ENCODE peak calls at places on chromosomes 12 and 14, in eight cellular contexts. One of them, this sample, is unnamed.

GRCh38 chr12:30990316-30990715 is 63.8 kb downstream of the TSPAN11 start:
- DNase-seq in stimulated activated CD4-positive, alpha-beta T cell treated with anti-CD3 and anti-CD28 coated beads, Interleukin-1b, Interleukin-23, amount 100 ng/mL, for 48 hours: no peak
- DNase-seq in DMS153: no peak
- DNase-seq in GM04503: no peak
- DNase-seq in activated naive CD4-positive, alpha-beta T cell treated with anti-CD3 and anti-CD28 coated beads, Interleukin-2, amount 10 ng/mL, durations not matched to agents 7 days and 5 days: no peak
- DNase-seq in T-helper 1 cell: no peak
- DNase-seq in activated CD4-positive, alpha-beta T cell treated with anti-CD3 and anti-CD28 coated beads for 4 hours: no peak
- DNase-seq in body of pancreas: no peak
- DNase-seq in this sample: no peak

GRCh38 chr14:100706860-100707259 is 19.8 kb upstream of the DLK1 start:
- DNase-seq in body of pancreas: no peak
- DNase-seq in GM04503: no peak
- DNase-seq in activated naive CD4-positive, alpha-beta T cell treated with anti-CD3 and anti-CD28 coated beads, Interleukin-2, amount 10 ng/mL, durations not matched to agents 7 days and 5 days: no peak
- DNase-seq in T-helper 1 cell: no peak
- DNase-seq in stimulated activated CD4-positive, alpha-beta T cell treated with anti-CD3 and anti-CD28 coated beads, Interleukin-1b, Interleukin-23, amount 100 ng/mL, for 48 hours: no peak
- DNase-seq in activated CD4-positive, alpha-beta T cell treated with anti-CD3 and anti-CD28 coated beads for 4 hours: no peak
- DNase-seq in DMS153: no peak
- DNase-seq in this sample: no peak

GRCh38 chr12:42698213-42698612 is 108.7 kb upstream of the PRICKLE1 start:
- DNase-seq in body of pancreas: peak; percentile 10
- DNase-seq in GM04503: peak; percentile 68
- DNase-seq in DMS153: no peak
- DNase-seq in activated naive CD4-positive, alpha-beta T cell treated with anti-CD3 and anti-CD28 coated beads, Interleukin-2, amount 10 ng/mL, durations not matched to agents 7 days and 5 days: no peak
- DNase-seq in stimulated activated CD4-positive, alpha-beta T cell treated with anti-CD3 and anti-CD28 coated beads, Interleukin-1b, Interleukin-23, amount 100 ng/mL, for 48 hours: no peak
- DNase-seq in T-helper 1 cell: no peak
- DNase-seq in activated CD4-positive, alpha-beta T cell treated with anti-CD3 and anti-CD28 coated beads for 4 hours: no peak
- DNase-seq in this sample: no peak

GRCh38 chr12:115943630-115944391 is 333.7 kb downstream of the MED13L start:
- DNase-seq in T-helper 1 cell: no peak
- DNase-seq in activated CD4-positive, alpha-beta T cell treated with anti-CD3 and anti-CD28 coated beads for 4 hours: no peak
- DNase-seq in body of pancreas: peak; percentile 36
- DNase-seq in activated naive CD4-positive, alpha-beta T cell treated with anti-CD3 and anti-CD28 coated beads, Interleukin-2, amount 10 ng/mL, durations not matched to agents 7 days and 5 days: no peak
- DNase-seq in stimulated activated CD4-positive, alpha-beta T cell treated with anti-CD3 and anti-CD28 coated beads, Interleukin-1b, Interleukin-23, amount 100 ng/mL, for 48 hours: no peak
- DNase-seq in GM04503: no peak
- DNase-seq in DMS153: no peak
- DNase-seq in this sample: no peak

GRCh38 chr14:55117816-55118441 is 11.1 kb upstream of the LGALS3 start:
- DNase-seq in T-helper 1 cell: no peak
- DNase-seq in activated CD4-positive, alpha-beta T cell treated with anti-CD3 and anti-CD28 coated beads for 4 hours: no peak
- DNase-seq in activated naive CD4-positive, alpha-beta T cell treated with anti-CD3 and anti-CD28 coated beads, Interleukin-2, amount 10 ng/mL, durations not matched to agents 7 days and 5 days: no peak
- DNase-seq in DMS153: peak; percentile 23
- DNase-seq in stimulated activated CD4-positive, alpha-beta T cell treated with anti-CD3 and anti-CD28 coated beads, Interleukin-1b, Interleukin-23, amount 100 ng/mL, for 48 hours: no peak
- DNase-seq in GM04503: no peak
- DNase-seq in body of pancreas: peak; percentile 36
- DNase-seq in this sample: peak; percentile 77

GRCh38 chr12:113655919-113656318 is 184.2 kb upstream of the LHX5 start:
- DNase-seq in activated CD4-positive, alpha-beta T cell treated with anti-CD3 and anti-CD28 coated beads for 4 hours: no peak
- DNase-seq in stimulated activated CD4-positive, alpha-beta T cell treated with anti-CD3 and anti-CD28 coated beads, Interleukin-1b, Interleukin-23, amount 100 ng/mL, for 48 hours: no peak
- DNase-seq in activated naive CD4-positive, alpha-beta T cell treated with anti-CD3 and anti-CD28 coated beads, Interleukin-2, amount 10 ng/mL, durations not matched to agents 7 days and 5 days: no peak
- DNase-seq in GM04503: no peak
- DNase-seq in body of pancreas: no peak
- DNase-seq in DMS153: no peak
- DNase-seq in T-helper 1 cell: no peak
- DNase-seq in this sample: peak; percentile 41

GRCh38 chr14:97978336-97978735 is 1181.2 kb downstream of the VRK1 start:
- DNase-seq in activated naive CD4-positive, alpha-beta T cell treated with anti-CD3 and anti-CD28 coated beads, Interleukin-2, amount 10 ng/mL, durations not matched to agents 7 days and 5 days: peak; percentile 86
- DNase-seq in activated CD4-positive, alpha-beta T cell treated with anti-CD3 and anti-CD28 coated beads for 4 hours: peak; percentile 79
- DNase-seq in GM04503: no peak
- DNase-seq in DMS153: peak; percentile 77
- DNase-seq in stimulated activated CD4-positive, alpha-beta T cell treated with anti-CD3 and anti-CD28 coated beads, Interleukin-1b, Interleukin-23, amount 100 ng/mL, for 48 hours: peak; percentile 87
- DNase-seq in body of pancreas: peak; percentile 74
- DNase-seq in T-helper 1 cell: peak; percentile 67
- DNase-seq in this sample: peak; percentile 1

GRCh38 chr14:78519863-78520262 is 349.7 kb downstream of the NRXN3 start:
- DNase-seq in activated naive CD4-positive, alpha-beta T cell treated with anti-CD3 and anti-CD28 coated beads, Interleukin-2, amount 10 ng/mL, durations not matched to agents 7 days and 5 days: peak; percentile 61
- DNase-seq in T-helper 1 cell: no peak
- DNase-seq in activated CD4-positive, alpha-beta T cell treated with anti-CD3 and anti-CD28 coated beads for 4 hours: no peak
- DNase-seq in body of pancreas: peak; percentile 8
- DNase-seq in stimulated activated CD4-positive, alpha-beta T cell treated with anti-CD3 and anti-CD28 coated beads, Interleukin-1b, Interleukin-23, amount 100 ng/mL, for 48 hours: peak; percentile 2
- DNase-seq in DMS153: no peak
- DNase-seq in GM04503: no peak
- DNase-seq in this sample: peak; percentile 34

GRCh38 chr12:69511870-69512269 is 41.7 kb downstream of the FRS2 start:
- DNase-seq in stimulated activated CD4-positive, alpha-beta T cell treated with anti-CD3 and anti-CD28 coated beads, Interleukin-1b, Interleukin-23, amount 100 ng/mL, for 48 hours: no peak
- DNase-seq in activated naive CD4-positive, alpha-beta T cell treated with anti-CD3 and anti-CD28 coated beads, Interleukin-2, amount 10 ng/mL, durations not matched to agents 7 days and 5 days: no peak
- DNase-seq in body of pancreas: no peak
- DNase-seq in DMS153: no peak
- DNase-seq in T-helper 1 cell: no peak
- DNase-seq in activated CD4-positive, alpha-beta T cell treated with anti-CD3 and anti-CD28 coated beads for 4 hours: no peak
- DNase-seq in GM04503: no peak
- DNase-seq in this sample: peak; percentile 20

GRCh38 chr12:46160981-46161690 is 107.7 kb downstream of the SLC38A1 start:
- DNase-seq in activated naive CD4-positive, alpha-beta T cell treated with anti-CD3 and anti-CD28 coated beads, Interleukin-2, amount 10 ng/mL, durations not matched to agents 7 days and 5 days: no peak
- DNase-seq in DMS153: no peak
- DNase-seq in stimulated activated CD4-positive, alpha-beta T cell treated with anti-CD3 and anti-CD28 coated beads, Interleukin-1b, Interleukin-23, amount 100 ng/mL, for 48 hours: no peak
- DNase-seq in activated CD4-positive, alpha-beta T cell treated with anti-CD3 and anti-CD28 coated beads for 4 hours: no peak
- DNase-seq in T-helper 1 cell: no peak
- DNase-seq in body of pancreas: no peak
- DNase-seq in GM04503: no peak
- DNase-seq in this sample: no peak

GRCh38 chr12:102441077-102441596 is 39.2 kb downstream of the IGF1 start:
- DNase-seq in activated CD4-positive, alpha-beta T cell treated with anti-CD3 and anti-CD28 coated beads for 4 hours: no peak
- DNase-seq in body of pancreas: no peak
- DNase-seq in stimulated activated CD4-positive, alpha-beta T cell treated with anti-CD3 and anti-CD28 coated beads, Interleukin-1b, Interleukin-23, amount 100 ng/mL, for 48 hours: no peak
- DNase-seq in DMS153: no peak
- DNase-seq in T-helper 1 cell: no peak
- DNase-seq in GM04503: no peak
- DNase-seq in activated naive CD4-positive, alpha-beta T cell treated with anti-CD3 and anti-CD28 coated beads, Interleukin-2, amount 10 ng/mL, durations not matched to agents 7 days and 5 days: no peak
- DNase-seq in this sample: peak; percentile 90

GRCh38 chr12:111453071-111453989 is 47.6 kb downstream of the SH2B3 start:
- DNase-seq in GM04503: no peak
- DNase-seq in activated naive CD4-positive, alpha-beta T cell treated with anti-CD3 and anti-CD28 coated beads, Interleukin-2, amount 10 ng/mL, durations not matched to agents 7 days and 5 days: no peak
- DNase-seq in body of pancreas: no peak
- DNase-seq in DMS153: no peak
- DNase-seq in T-helper 1 cell: no peak
- DNase-seq in stimulated activated CD4-positive, alpha-beta T cell treated with anti-CD3 and anti-CD28 coated beads, Interleukin-1b, Interleukin-23, amount 100 ng/mL, for 48 hours: no peak
- DNase-seq in activated CD4-positive, alpha-beta T cell treated with anti-CD3 and anti-CD28 coated beads for 4 hours: no peak
- DNase-seq in this sample: no peak

GRCh38 chr12:124677552-124678356 is 110.3 kb upstream of the NCOR2 start:
- DNase-seq in GM04503: no peak
- DNase-seq in activated naive CD4-positive, alpha-beta T cell treated with anti-CD3 and anti-CD28 coated beads, Interleukin-2, amount 10 ng/mL, durations not matched to agents 7 days and 5 days: no peak
- DNase-seq in stimulated activated CD4-positive, alpha-beta T cell treated with anti-CD3 and anti-CD28 coated beads, Interleukin-1b, Interleukin-23, amount 100 ng/mL, for 48 hours: no peak
- DNase-seq in DMS153: peak; percentile 36
- DNase-seq in T-helper 1 cell: no peak
- DNase-seq in activated CD4-positive, alpha-beta T cell treated with anti-CD3 and anti-CD28 coated beads for 4 hours: no peak
- DNase-seq in body of pancreas: no peak
- DNase-seq in this sample: no peak

GRCh38 chr12:27396416-27396815 is 50.1 kb upstream of the SMCO2 start:
- DNase-seq in activated CD4-positive, alpha-beta T cell treated with anti-CD3 and anti-CD28 coated beads for 4 hours: no peak
- DNase-seq in activated naive CD4-positive, alpha-beta T cell treated with anti-CD3 and anti-CD28 coated beads, Interleukin-2, amount 10 ng/mL, durations not matched to agents 7 days and 5 days: no peak
- DNase-seq in GM04503: no peak
- DNase-seq in body of pancreas: no peak
- DNase-seq in T-helper 1 cell: no peak
- DNase-seq in DMS153: no peak
- DNase-seq in stimulated activated CD4-positive, alpha-beta T cell treated with anti-CD3 and anti-CD28 coated beads, Interleukin-1b, Interleukin-23, amount 100 ng/mL, for 48 hours: no peak
- DNase-seq in this sample: no peak

GRCh38 chr14:63897706-63898105 is 44.9 kb downstream of the SYNE2 start:
- DNase-seq in GM04503: peak; percentile 44
- DNase-seq in activated CD4-positive, alpha-beta T cell treated with anti-CD3 and anti-CD28 coated beads for 4 hours: no peak
- DNase-seq in T-helper 1 cell: no peak
- DNase-seq in activated naive CD4-positive, alpha-beta T cell treated with anti-CD3 and anti-CD28 coated beads, Interleukin-2, amount 10 ng/mL, durations not matched to agents 7 days and 5 days: no peak
- DNase-seq in stimulated activated CD4-positive, alpha-beta T cell treated with anti-CD3 and anti-CD28 coated beads, Interleukin-1b, Interleukin-23, amount 100 ng/mL, for 48 hours: no peak
- DNase-seq in DMS153: no peak
- DNase-seq in body of pancreas: no peak
- DNase-seq in this sample: no peak

GRCh38 chr12:83156800-83157199 is 470.1 kb downstream of the TMTC2 start:
- DNase-seq in activated CD4-positive, alpha-beta T cell treated with anti-CD3 and anti-CD28 coated beads for 4 hours: no peak
- DNase-seq in T-helper 1 cell: no peak
- DNase-seq in activated naive CD4-positive, alpha-beta T cell treated with anti-CD3 and anti-CD28 coated beads, Interleukin-2, amount 10 ng/mL, durations not matched to agents 7 days and 5 days: no peak
- DNase-seq in DMS153: no peak
- DNase-seq in GM04503: no peak
- DNase-seq in stimulated activated CD4-positive, alpha-beta T cell treated with anti-CD3 and anti-CD28 coated beads, Interleukin-1b, Interleukin-23, amount 100 ng/mL, for 48 hours: no peak
- DNase-seq in body of pancreas: no peak
- DNase-seq in this sample: no peak